ENCODE peak calls at places on chromosomes 6 and 20, in four cellular contexts. N is HepG2, K is GM12878, Y is K562. S is an unnamed sample.

GRCh38 chr6:168037242-168037641 is 39.8 kb downstream of the KIF25 start:
- DNase-seq in K (no peak), Y (no peak), N (peak; percentile 28), S (no peak)

GRCh38 chr6:3061501-3061941 is 6.8 kb upstream of the RIPK1 start:
- DNase-seq in N (no peak), Y (no peak), K (no peak), S (no peak)

GRCh38 chr6:162684961-162685360 is 42.6 kb downstream of the PRKN start:
- DNase-seq in K (no peak), Y (no peak), N (no peak), S (no peak)

GRCh38 chr6:113630738-113631535 is 226.2 kb upstream of the MARCKS start:
- DNase-seq in Y (no peak), N (no peak), K (peak; percentile 97), S (no peak)

GRCh38 chr20:56393133-56393472 is 658 bp downstream of the CSTF1 start:
- DNase-seq in Y (no peak), N (no peak), K (no peak), S (peak; percentile 34)

GRCh38 chr6:167119680-167120556 is 3.0 kb upstream of the CCR6 start:
- DNase-seq in Y (peak; percentile 64), N (no peak), K (no peak), S (no peak)

GRCh38 chr6:10140824-10141223 is 274.1 kb downstream of the TFAP2A start:
- DNase-seq in Y (no peak), N (no peak), K (no peak), S (no peak)

GRCh38 chr6:32436995-32437836 is 2.5 kb upstream of the HLA-DRA start:
- DNase-seq in Y (no peak), K (peak; percentile 95), N (no peak), S (no peak)

GRCh38 chr6:52635049-52635577 is 35.8 kb upstream of the TMEM14A start:
- DNase-seq in Y (no peak), N (no peak), K (no peak), S (no peak)

GRCh38 chr6:46772754-46773153 is 20.4 kb upstream of the MEP1A start:
- DNase-seq in Y (no peak), N (no peak), K (peak; percentile 9), S (no peak)

GRCh38 chr6:55918639-55919038 is 43.2 kb upstream of the BMP5 start:
- DNase-seq in K (no peak), Y (no peak), N (no peak), S (no peak)

GRCh38 chr6:88629838-88630462 is 333.5 kb downstream of the RNGTT start:
- DNase-seq in N (no peak), Y (no peak), K (no peak), S (no peak)

GRCh38 chr6:37127961-37128862 is 41.7 kb upstream of the PIM1 start:
- DNase-seq in K (no peak), Y (peak; percentile 65), N (peak; percentile 97), S (no peak)

GRCh38 chr6:46637145-46637544 is 15.5 kb downstream of the CYP39A1 start:
- DNase-seq in K (no peak), Y (no peak), N (no peak), S (no peak)

GRCh38 chr20:39004508-39004907 is 42.4 kb downstream of the DHX35 start:
- DNase-seq in K (no peak), N (no peak), Y (no peak), S (no peak)

GRCh38 chr6:44869321-44869897 is 458.7 kb upstream of the RUNX2 start:
- DNase-seq in K (peak; percentile 86), N (peak; percentile 5), Y (no peak), S (no peak)

GRCh38 chr6:131931063-131931745 is 20.0 kb downstream of the CCN2 start:
- DNase-seq in N (no peak), K (no peak), Y (no peak), S (no peak)

GRCh38 chr6:36933102-36933501 is 21.4 kb upstream of the PI16 start:
- DNase-seq in K (no peak), Y (no peak), N (no peak), S (no peak)

GRCh38 chr20:49475979-49476378 is 6.5 kb downstream of the KCNB1 start:
- DNase-seq in N (no peak), Y (no peak), K (no peak), S (no peak)

DNA sequence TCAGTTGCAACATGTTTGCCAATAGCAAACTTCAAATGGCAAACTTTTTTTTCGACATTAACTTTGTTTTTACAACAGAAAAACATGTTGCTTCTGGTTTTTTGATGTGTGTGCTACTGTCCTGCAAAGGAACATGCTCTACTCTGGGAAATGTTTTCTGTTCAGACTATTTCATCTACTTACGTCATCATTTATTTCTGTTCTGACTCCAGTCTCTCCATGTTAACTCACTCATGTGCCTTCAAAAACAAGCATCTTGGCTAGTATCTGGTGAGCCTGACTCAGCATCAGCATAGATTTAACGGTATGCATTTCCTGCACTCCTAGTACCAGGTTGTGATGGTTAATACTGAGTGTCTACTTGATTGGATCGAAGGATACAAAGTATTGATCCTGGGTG is 36.1 kb upstream of the MAP7 start:
- DNase-seq in N (no peak), K (no peak), Y (no peak), S (no peak)
- TF ChIP-seq CHD2 in N (no peak), K (no peak), Y (no peak), S (no peak)

GRCh38 chr6:33807606-33808005 is 3.8 kb upstream of the MLN start:
- DNase-seq in Y (no peak), N (no peak), K (no peak), S (no peak)
- TF ChIP-seq ZBTB33 in Y (no peak), N (no peak), K (no peak), S (no peak)

DNA sequence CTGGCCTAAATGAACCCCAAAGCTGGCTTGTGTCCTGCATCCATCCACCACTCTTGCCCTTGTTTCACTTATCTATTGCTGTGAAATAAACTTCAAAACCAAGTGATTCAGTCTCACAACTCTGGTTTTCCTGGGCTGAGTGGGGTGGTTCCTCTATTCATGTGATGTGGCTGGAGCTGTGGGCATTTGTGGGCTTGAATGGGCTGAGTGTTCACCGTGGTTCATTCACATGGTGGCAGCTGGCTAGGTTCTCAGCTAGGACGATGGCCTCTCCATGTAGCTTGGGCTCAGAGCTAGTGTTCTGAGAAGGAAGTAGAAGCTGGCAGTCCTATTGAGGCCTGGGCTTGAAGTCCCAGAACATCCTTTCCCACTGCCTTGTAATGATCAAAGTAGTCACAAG is 30.4 kb downstream of the FKBP1A start:
- DNase-seq in K (no peak), N (no peak), Y (no peak), S (no peak)
- TF ChIP-seq CHD2 in K (no peak), N (no peak), Y (no peak), S (no peak)

GRCh38 chr20:33852971-33853813 is 42.0 kb downstream of the CHMP4B start:
- DNase-seq in K (no peak), Y (no peak), N (no peak), S (no peak)

GRCh38 chr20:33848391-33848790 is 37.2 kb downstream of the CHMP4B start:
- DNase-seq in N (no peak), Y (no peak), K (no peak), S (no peak)

GRCh38 chr20:33851842-33852466 is 40.8 kb downstream of the CHMP4B start:
- DNase-seq in K (no peak), Y (no peak), N (no peak), S (no peak)

GRCh38 chr20:33846291-33846916 is 35.3 kb downstream of the CHMP4B start:
- DNase-seq in Y (peak; percentile 36), K (no peak), N (no peak), S (no peak)

DNA sequence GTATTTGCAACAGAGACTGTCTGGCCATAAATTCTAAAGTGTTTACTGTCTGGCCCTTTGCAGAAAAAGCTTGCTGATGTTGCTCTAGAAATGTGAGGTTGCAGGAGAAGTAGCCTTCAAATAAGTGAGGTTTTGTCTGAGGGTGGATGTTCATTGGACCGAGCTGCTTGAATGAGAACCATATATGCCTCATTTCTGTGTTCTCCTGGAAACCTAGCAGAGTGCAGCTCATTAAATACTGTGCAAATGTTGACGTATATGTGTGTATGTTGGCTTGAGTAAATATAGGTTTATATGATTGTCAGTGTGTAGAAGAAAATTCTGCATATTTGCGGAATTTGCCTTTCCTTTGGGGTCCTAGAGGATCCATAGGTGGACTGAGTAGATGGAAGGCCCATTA is 39.0 kb downstream of the CHMP4B start:
- DNase-seq in Y (no peak), N (no peak), K (no peak), S (no peak)
- TF ChIP-seq ZBTB33 in Y (no peak), N (no peak), K (no peak), S (no peak)

DNA sequence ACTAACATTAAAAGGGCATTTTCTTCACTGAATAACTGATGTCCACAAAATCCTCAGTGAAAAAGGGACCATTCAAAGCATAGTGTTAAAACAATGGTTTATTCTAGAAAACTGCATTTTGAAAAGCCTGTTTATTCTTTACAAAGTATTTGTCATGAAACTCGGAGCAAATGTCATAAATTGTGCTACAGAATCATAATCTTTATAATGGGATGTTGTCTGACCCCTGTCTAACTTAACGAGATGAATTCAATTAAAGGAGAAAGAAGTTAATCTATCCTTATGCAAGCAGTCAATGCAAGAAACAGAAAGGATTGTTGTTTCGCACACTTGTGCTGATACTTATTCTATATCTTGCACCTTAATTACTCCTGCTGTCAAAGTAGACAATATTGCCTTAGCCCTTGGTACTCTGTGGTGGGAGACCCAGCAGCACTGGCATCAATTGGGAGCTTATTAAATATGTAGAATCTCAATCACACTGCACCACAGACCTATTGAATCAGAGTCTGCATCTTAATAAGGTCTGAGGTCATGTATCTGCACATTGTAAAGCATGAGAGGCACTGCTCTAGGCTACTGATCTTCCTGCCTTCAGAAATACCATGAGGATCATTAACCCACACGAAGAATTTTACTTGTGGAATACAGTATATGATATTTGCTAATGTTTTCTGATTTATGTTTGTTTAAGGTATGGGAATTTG is 708.3 kb downstream of the HDGFL1 start:
- DNase-seq in Y (no peak), K (no peak), N (no peak), S (peak; percentile 26)
- TF ChIP-seq CHD2 in Y (no peak), K (no peak), N (no peak), S (no peak)

GRCh38 chr20:22775671-22776139 is 191.3 kb upstream of the FOXA2 start:
- DNase-seq in N (peak; percentile 38), Y (no peak), K (no peak), S (no peak)

GRCh38 chr20:22775256-22775655 is 190.9 kb upstream of the FOXA2 start:
- DNase-seq in Y (no peak), K (no peak), N (no peak), S (no peak)

GRCh38 chr20:22776369-22776768 is 192.0 kb upstream of the FOXA2 start:
- DNase-seq in Y (no peak), K (no peak), N (no peak), S (no peak)

GRCh38 chr20:22781869-22782268 is 197.5 kb upstream of the FOXA2 start:
- DNase-seq in K (no peak), N (no peak), Y (no peak), S (no peak)

DNA sequence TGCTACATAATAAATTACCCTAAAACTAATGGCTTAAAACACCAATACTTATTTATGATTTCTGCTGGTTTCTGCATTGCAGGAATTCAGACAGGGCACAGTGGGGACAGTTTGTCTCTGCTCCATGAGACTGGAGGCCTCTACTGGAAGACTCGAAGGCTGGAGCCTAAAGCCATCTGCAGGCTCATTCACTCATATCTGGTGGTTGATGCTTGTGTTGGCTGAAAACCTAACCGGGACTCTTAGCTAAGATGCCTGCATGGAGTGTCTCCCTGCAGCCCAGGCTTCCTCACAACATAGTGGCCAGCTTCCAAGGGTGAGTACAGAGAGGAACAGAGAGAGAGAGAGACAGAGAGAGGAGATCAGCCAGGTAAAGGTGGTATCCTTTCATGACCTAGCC is 195.5 kb upstream of the FOXA2 start:
- DNase-seq in Y (no peak), N (no peak), K (no peak), S (no peak)
- TF ChIP-seq ZBTB33 in Y (no peak), N (no peak), K (no peak), S (no peak)